ENCODE peak calls at places on chromosomes 1 and 21, in nine cellular contexts. F is choroid plexus epithelial cell, U is left lung, H is left ventricle myocardium inferior, L is A549, M is right lobe of liver, P is ovary, D is coronary artery, S is brain microvascular endothelial cell. O is an unnamed sample.

GRCh38 chr1:81155131-81155530 is 645.6 kb upstream of the ADGRL2 start:
- DNase-seq in F (peak), H (no peak), M (no peak), U (no peak), P (no peak), D (no peak), S (peak), L (no peak), O (peak)

GRCh38 chr1:31831397-31832378 is 15.9 kb upstream of the SPOCD1 start:
- DNase-seq in D (no peak), U (no peak), L (no peak), S (peak), P (no peak), M (no peak), F (no peak), H (no peak), O (peak)

GRCh38 chr1:165645654-165646366 is 14.8 kb downstream of the MGST3 start:
- DNase-seq in D (no peak), P (no peak), M (peak), F (no peak), U (no peak), S (no peak), L (peak), H (peak), O (no peak)

GRCh38 chr1:52850951-52851350 is 8.4 kb downstream of the ZYG11A start:
- DNase-seq in F (no peak), H (no peak), L (no peak), M (no peak), P (no peak), S (no peak), U (no peak), D (no peak), O (no peak)

GRCh38 chr1:229229137-229229720 is 41.7 kb upstream of the RAB4A start:
- DNase-seq in S (no peak), H (no peak), M (no peak), U (no peak), F (peak), L (peak), P (no peak), D (no peak), O (no peak)

GRCh38 chr1:16226495-16227179 is 10.3 kb downstream of the CPLANE2 start:
- DNase-seq in L (no peak), H (peak), D (no peak), M (peak), F (peak), S (no peak), U (peak), P (peak), O (peak)

GRCh38 chr1:8652607-8653046 is 164.8 kb downstream of the RERE start:
- DNase-seq in F (no peak), D (no peak), U (no peak), S (no peak), M (no peak), P (no peak), H (no peak), L (no peak), O (no peak)

GRCh38 chr1:212482006-212482351 is 49.3 kb downstream of the NENF start:
- DNase-seq in S (no peak), U (no peak), F (peak), L (peak), H (no peak), D (no peak), M (no peak), P (no peak), O (no peak)

GRCh38 chr1:87074001-87074795 is 159.8 kb downstream of the HS2ST1 start:
- DNase-seq in H (no peak), M (no peak), D (no peak), U (no peak), L (no peak), P (no peak), F (peak), S (no peak), O (peak)

GRCh38 chr1:21641076-21641475 is 28.1 kb downstream of the RAP1GAP start:
- DNase-seq in P (no peak), S (no peak), H (no peak), L (no peak), F (no peak), U (no peak), D (no peak), M (no peak), O (no peak)

GRCh38 chr21:45511661-45512431 is 30.4 kb downstream of the SLC19A1 start:
- DNase-seq in D (no peak), F (no peak), U (peak), L (no peak), M (peak), H (peak), S (no peak), P (peak), O (no peak)

GRCh38 chr1:173002891-173003582 is 47.7 kb downstream of the TNFSF18 start:
- DNase-seq in F (peak), D (no peak), M (no peak), S (peak), U (no peak), P (no peak), L (peak), H (no peak), O (peak)

GRCh38 chr1:54850737-54851136 is 36.3 kb downstream of the DHCR24 start:
- DNase-seq in F (peak), L (no peak), M (no peak), D (no peak), U (no peak), P (no peak), S (peak), H (no peak), O (peak)

GRCh38 chr1:246483204-246483933 is 23.7 kb downstream of the SMYD3 start:
- DNase-seq in L (no peak), U (no peak), F (peak), S (no peak), H (no peak), D (no peak), P (no peak), M (no peak), O (peak)

GRCh38 chr1:39409055-39409816 is 82.2 kb upstream of the BMP8A start:
- DNase-seq in S (peak), U (peak), P (peak), H (peak), L (peak), D (no peak), M (peak), F (peak), O (peak)

GRCh38 chr1:232404981-232405380 is 225.0 kb downstream of the SIPA1L2 start:
- DNase-seq in F (no peak), P (no peak), M (no peak), L (no peak), U (no peak), H (no peak), D (no peak), S (no peak), O (no peak)

GRCh38 chr1:81554108-81554507 is 246.6 kb upstream of the ADGRL2 start:
- DNase-seq in P (no peak), M (no peak), F (no peak), H (no peak), U (no peak), L (no peak), S (no peak), D (no peak), O (no peak)

GRCh38 chr1:202940561-202940960 is 13.5 kb upstream of the KLHL12 start:
- DNase-seq in L (no peak), U (no peak), S (no peak), H (no peak), D (no peak), P (no peak), F (no peak), M (no peak), O (no peak)

GRCh38 chr1:167648978-167649752 is 19.1 kb downstream of the RCSD1 start:
- DNase-seq in D (no peak), M (no peak), L (no peak), F (no peak), P (no peak), U (no peak), H (no peak), S (no peak), O (no peak)

GRCh38 chr1:89657886-89658285 is 25.0 kb downstream of the LRRC8C start:
- DNase-seq in H (no peak), F (no peak), M (no peak), L (no peak), P (no peak), D (no peak), S (no peak), U (no peak), O (no peak)

GRCh38 chr1:177355575-177355974 is 184.8 kb downstream of the BRINP2 start:
- DNase-seq in S (peak), D (no peak), P (no peak), L (peak), U (no peak), H (no peak), M (no peak), F (peak), O (no peak)

GRCh38 chr1:174022976-174023277 is 770 bp upstream of the RC3H1 start:
- DNase-seq in H (no peak), D (no peak), S (no peak), P (no peak), M (no peak), L (no peak), U (no peak), F (no peak), O (no peak)

GRCh38 chr21:26098758-26099157 is 71.8 kb downstream of the APP start:
- DNase-seq in H (no peak), P (no peak), F (peak), U (no peak), L (no peak), M (no peak), S (no peak), D (no peak), O (no peak)

GRCh38 chr1:224127925-224128819 is 14.3 kb downstream of the FBXO28 start:
- DNase-seq in S (peak), F (peak), P (no peak), U (no peak), H (no peak), L (no peak), D (no peak), M (no peak), O (peak)

GRCh38 chr1:107326823-107327445 is 186.1 kb downstream of the NTNG1 start:
- DNase-seq in F (no peak), S (no peak), M (no peak), H (no peak), P (no peak), U (no peak), D (no peak), L (no peak), O (peak)

GRCh38 chr21:41156128-41156527 is 11.8 kb upstream of the BACE2 start:
- DNase-seq in M (no peak), P (no peak), H (no peak), U (no peak), L (no peak), S (no peak), F (no peak), D (no peak), O (no peak)

GRCh38 chr1:48202030-48202752 is 20.3 kb upstream of the SLC5A9 start:
- DNase-seq in S (peak), D (peak), H (peak), L (peak), M (peak), U (peak), F (peak), P (peak), O (peak)

GRCh38 chr1:169020684-169021083 is 85.8 kb upstream of the ATP1B1 start:
- DNase-seq in L (no peak), M (no peak), S (no peak), F (no peak), P (no peak), H (no peak), D (no peak), U (no peak), O (no peak)

GRCh38 chr1:56472860-56473259 is 106.5 kb downstream of the PLPP3 start:
- DNase-seq in F (no peak), P (no peak), S (no peak), H (no peak), U (no peak), L (no peak), M (no peak), D (no peak), O (no peak)

GRCh38 chr1:47023268-47024137 is at the start of gene CYP4X1:
- DNase-seq in D (no peak), L (no peak), P (peak), U (peak), H (peak), S (no peak), F (peak), M (no peak), O (no peak)

GRCh38 chr1:90925928-90926869 is 95.6 kb downstream of the ZNF644 start:
- DNase-seq in M (no peak), H (no peak), L (peak), U (no peak), P (no peak), S (peak), D (no peak), F (peak), O (peak)

GRCh38 chr1:8844421-8845063 is 27.1 kb upstream of the RERE start:
- DNase-seq in P (no peak), H (peak), L (no peak), S (no peak), F (peak), M (no peak), U (no peak), D (no peak), O (no peak)

GRCh38 chr1:44571712-44572571 is 102.3 kb downstream of the TMEM53 start:
- DNase-seq in M (no peak), D (no peak), H (no peak), F (no peak), L (no peak), P (no peak), U (no peak), S (no peak), O (no peak)

GRCh38 chr21:15221799-15222386 is 157.1 kb upstream of the NRIP1 start:
- DNase-seq in P (no peak), F (peak), M (peak), H (peak), D (no peak), L (peak), S (peak), U (no peak), O (peak)

GRCh38 chr1:56200446-56200845 is 378.9 kb downstream of the PLPP3 start:
- DNase-seq in L (no peak), F (no peak), P (no peak), M (no peak), U (peak), H (no peak), S (no peak), D (no peak), O (no peak)

GRCh38 chr1:171251042-171251740 is 2.9 kb downstream of the FMO1 start:
- DNase-seq in S (peak), L (no peak), H (no peak), M (no peak), U (peak), D (no peak), P (peak), F (peak), O (peak)

GRCh38 chr1:225814381-225814780 is 4.5 kb downstream of the EPHX1 start:
- DNase-seq in L (no peak), M (no peak), S (no peak), F (no peak), H (no peak), D (no peak), U (no peak), P (peak), O (no peak)

GRCh38 chr1:225811622-225812487 is 1.9 kb downstream of the EPHX1 start:
- DNase-seq in H (no peak), U (no peak), D (no peak), P (no peak), L (peak), S (no peak), M (peak), F (peak), O (peak)

GRCh38 chr1:225815526-225816178 is 5.7 kb downstream of the EPHX1 start:
- DNase-seq in M (no peak), S (no peak), U (no peak), H (no peak), F (no peak), P (no peak), D (no peak), L (no peak), O (no peak)

GRCh38 chr1:225812488-225813249 is 2.7 kb downstream of the EPHX1 start:
- DNase-seq in D (no peak), H (no peak), U (no peak), F (peak), L (no peak), M (no peak), P (no peak), S (no peak), O (no peak)

GRCh38 chr1:225813250-225813964 is 3.5 kb downstream of the EPHX1 start:
- DNase-seq in H (peak), F (peak), L (peak), D (peak), P (peak), M (peak), U (no peak), S (peak), O (no peak)
- TF ChIP-seq CTCF in H (no peak), F (no peak), L (no peak), D (no peak), P (no peak), M (no peak), U (no peak), S (no peak), O (no peak)

GRCh38 chr1:155940531-155940992 is 876 bp upstream of the RXFP4 start:
- DNase-seq in F (peak), M (no peak), P (peak), H (no peak), U (no peak), L (peak), S (no peak), D (no peak), O (peak)
- H3K4me3 ChIP-seq in F (no peak), M (no peak), P (no peak), H (peak), U (no peak), L (no peak), S (no peak), D (no peak), O (no peak)

GRCh38 chr1:6392880-6393399 is 627 bp downstream of the ACOT7 start:
- DNase-seq in L (no peak), D (no peak), U (no peak), S (no peak), H (no peak), P (no peak), F (no peak), M (no peak), O (no peak)

GRCh38 chr1:6399294-6399693 is 5.7 kb upstream of the ACOT7 start:
- DNase-seq in D (no peak), U (no peak), S (no peak), M (no peak), H (no peak), L (no peak), F (no peak), P (no peak), O (no peak)

GRCh38 chr1:6393400-6394187 is at the start of gene ACOT7:
- DNase-seq in U (peak), P (peak), F (peak), H (peak), L (peak), M (peak), D (peak), S (peak), O (peak)

GRCh38 chr1:6397844-6398243 is 4.3 kb upstream of the ACOT7 start:
- DNase-seq in S (no peak), F (no peak), P (no peak), U (no peak), D (no peak), L (no peak), H (no peak), M (no peak), O (no peak)

GRCh38 chr1:6396998-6397397 is 3.4 kb upstream of the ACOT7 start:
- DNase-seq in P (no peak), M (no peak), L (no peak), U (no peak), D (no peak), F (no peak), H (no peak), S (no peak), O (no peak)
- TF ChIP-seq CTCF in P (no peak), M (peak), L (peak), U (no peak), D (no peak), F (peak), H (no peak), S (peak), O (peak)

GRCh38 chr1:233905416-233906051 is 1.1 kb downstream of the SLC35F3 start:
- DNase-seq in D (no peak), U (peak), L (peak), F (no peak), P (no peak), H (no peak), M (no peak), S (no peak), O (no peak)

GRCh38 chr1:233909195-233909594 is 4.7 kb downstream of the SLC35F3 start:
- DNase-seq in L (peak), P (no peak), S (no peak), M (no peak), H (no peak), D (no peak), F (peak), U (no peak), O (no peak)

GRCh38 chr1:233908092-233908491 is 3.6 kb downstream of the SLC35F3 start:
- DNase-seq in L (no peak), D (no peak), U (no peak), P (no peak), H (no peak), F (no peak), M (no peak), S (no peak), O (no peak)

GRCh38 chr1:233904979-233905415 is 521 bp downstream of the SLC35F3 start:
- DNase-seq in L (peak), F (no peak), M (no peak), D (no peak), S (no peak), P (no peak), H (no peak), U (peak), O (no peak)

DNA sequence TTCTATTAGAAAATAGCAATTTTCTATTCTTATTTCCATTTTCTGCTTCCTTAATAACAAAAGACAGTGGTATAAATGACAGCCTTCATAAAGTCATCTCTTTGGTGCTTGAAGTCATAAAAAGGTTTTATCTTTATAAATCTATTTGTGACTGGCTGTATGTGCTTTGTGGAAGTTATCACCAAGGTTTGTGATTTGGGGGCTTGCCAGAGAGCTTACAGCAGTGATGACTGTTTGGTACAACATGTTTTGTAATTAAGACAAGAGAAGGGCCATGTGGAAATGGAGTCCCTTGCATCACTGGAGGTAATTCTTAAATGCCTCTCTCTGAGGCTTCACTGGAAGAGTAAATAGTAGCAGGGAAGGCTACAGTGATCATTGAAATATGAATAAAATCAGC is 2.7 kb downstream of the SLC35F3 start:
- DNase-seq in F (no peak), U (no peak), S (no peak), D (no peak), L (no peak), M (no peak), P (no peak), H (no peak), O (no peak)
- H3K4me3 ChIP-seq in F (no peak), U (no peak), S (no peak), D (no peak), L (no peak), M (no peak), P (no peak), H (no peak), O (no peak)

GRCh38 chr1:101136739-101137138 is 100.1 kb upstream of the S1PR1 start:
- DNase-seq in H (no peak), P (no peak), M (no peak), D (no peak), S (peak), L (no peak), F (peak), U (no peak), O (no peak)
- TF ChIP-seq CTCF in H (peak), P (no peak), M (peak), D (no peak), S (peak), L (no peak), F (peak), U (no peak), O (no peak)

DNA sequence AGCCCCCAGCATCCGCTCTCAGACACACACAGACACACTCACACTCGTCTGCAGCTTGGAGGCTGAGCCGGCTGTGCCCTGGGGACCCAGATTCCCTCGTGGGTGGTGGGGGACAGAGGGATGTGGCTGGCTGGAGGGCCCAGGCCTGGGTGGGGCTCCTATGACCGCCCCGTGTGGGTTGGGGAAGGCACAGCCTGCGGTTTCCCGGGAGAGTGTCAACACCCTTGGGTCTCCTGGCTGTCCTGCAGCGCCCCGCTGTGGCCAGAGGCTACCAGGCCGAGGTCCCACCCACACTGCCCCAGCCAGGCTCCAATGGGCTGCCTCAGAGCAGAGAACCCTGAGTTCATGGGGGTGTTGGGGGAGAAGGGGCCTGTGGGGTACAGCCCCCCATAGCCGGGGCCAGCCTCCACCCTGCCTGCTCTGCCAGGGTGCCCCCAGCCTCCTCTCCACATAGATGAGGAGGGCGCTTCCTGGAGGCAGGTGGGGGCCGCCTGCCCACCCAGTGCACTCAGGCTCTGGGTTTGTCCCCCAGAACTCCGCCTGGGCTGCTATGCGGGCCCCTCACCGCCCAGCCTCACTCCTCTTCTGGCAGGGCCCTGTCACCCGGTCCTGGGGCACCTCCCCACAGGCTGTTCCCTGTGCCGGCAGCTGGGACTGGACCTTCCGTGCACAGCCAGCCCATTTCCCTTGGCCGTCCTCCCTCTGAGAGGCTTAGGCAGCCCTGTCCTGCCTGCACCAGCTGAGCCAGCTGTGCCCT is at the start of gene TTC34:
- DNase-seq in M (no peak), P (peak), F (peak), D (no peak), U (peak), H (no peak), L (peak), S (no peak), O (no peak)
- H3K4me3 ChIP-seq in M (no peak), P (no peak), F (no peak), D (no peak), U (no peak), H (no peak), L (no peak), S (no peak), O (no peak)